ENCODE peak calls at places on chromosome 5, in four cellular contexts. N is psoas muscle, P is transverse colon, E is GM23248. D is an unnamed sample.

GRCh38 chr5:148125641-148126040 is 42.7 kb upstream of the SPINK14 start:
- DNase-seq in P (no peak), E (peak; percentile 39), N (no peak), D (no peak)

GRCh38 chr5:122924203-122924602 is 78.8 kb downstream of the SNX24 start:
- DNase-seq in N (no peak), E (peak; percentile 83), P (no peak), D (no peak)

GRCh38 chr5:154764967-154765366 is 9.8 kb downstream of the LARP1 start:
- DNase-seq in N (no peak), P (no peak), E (no peak), D (no peak)

GRCh38 chr5:174338204-174339010 is 292.9 kb downstream of the NSG2 start:
- DNase-seq in E (peak; percentile 25), P (no peak), N (no peak), D (no peak)

GRCh38 chr5:169287529-169287928 is 13.4 kb downstream of the SLIT3 start:
- DNase-seq in E (peak; percentile 25), N (no peak), P (no peak), D (no peak)

GRCh38 chr5:143023447-143024096 is 253.4 kb downstream of the ARHGAP26 start:
- DNase-seq in E (peak; percentile 63), P (peak; percentile 18), N (peak; percentile 67), D (no peak)

GRCh38 chr5:134103998-134104612 is 10.4 kb upstream of the TCF7 start:
- DNase-seq in P (no peak), N (no peak), E (no peak), D (no peak)

GRCh38 chr5:149605998-149606721 is 24.9 kb downstream of the ARHGEF37 start:
- DNase-seq in N (peak; percentile 32), E (peak; percentile 99), P (peak; percentile 76), D (no peak)

GRCh38 chr5:72604111-72604792 is 97.0 kb upstream of the ZNF366 start:
- DNase-seq in N (no peak), P (no peak), E (no peak), D (no peak)

GRCh38 chr5:766666-767431 is 17.7 kb downstream of the ZDHHC11B start:
- DNase-seq in N (no peak), P (no peak), E (no peak), D (no peak)

GRCh38 chr5:160097981-160098380 is 21.3 kb downstream of the PWWP2A start:
- DNase-seq in N (no peak), E (peak; percentile 7), P (no peak), D (no peak)

GRCh38 chr5:78417026-78417425 is 56.6 kb downstream of the SCAMP1 start:
- DNase-seq in N (no peak), P (no peak), E (peak; percentile 26), D (no peak)

GRCh38 chr5:26205146-26205545 is 833.2 kb downstream of the CDH9 start:
- DNase-seq in N (no peak), P (no peak), E (no peak), D (no peak)

GRCh38 chr5:110338336-110339083 is 388.0 kb downstream of the TMEM232 start:
- DNase-seq in N (no peak), P (no peak), E (no peak), D (no peak)

GRCh38 chr5:43000914-43001313 is 39.2 kb downstream of the ANXA2R start:
- DNase-seq in P (no peak), N (no peak), E (no peak), D (no peak)

GRCh38 chr5:35990941-35991592 is at the start of gene UGT3A1:
- DNase-seq in E (no peak), N (no peak), P (no peak), D (peak; percentile 72)

GRCh38 chr5:107668154-107668932 is 2.4 kb downstream of the EFNA5 start:
- DNase-seq in P (no peak), N (no peak), E (no peak), D (no peak)
- H3K4me3 ChIP-seq in P (peak overlapping the region; percentile 67), N (no peak overlapping the region), E (no peak overlapping the region), D (peak overlapping the region; percentile 95)

GRCh38 chr5:178515776-178516561 is 74.2 kb downstream of the COL23A1 start:
- DNase-seq in E (no peak), P (no peak), N (no peak), D (no peak)

GRCh38 chr5:178511173-178511572 is 79.0 kb downstream of the COL23A1 start:
- DNase-seq in N (no peak), E (no peak), P (no peak), D (no peak)

GRCh38 chr5:178516836-178517235 is 73.4 kb downstream of the COL23A1 start:
- DNase-seq in E (no peak), N (no peak), P (no peak), D (no peak)

GRCh38 chr5:178519155-178519554 is 71.0 kb downstream of the COL23A1 start:
- DNase-seq in E (no peak), P (no peak), N (no peak), D (no peak)

GRCh38 chr5:178515019-178515418 is 75.2 kb downstream of the COL23A1 start:
- DNase-seq in E (no peak), P (no peak), N (no peak), D (no peak)
- H3K9me3 ChIP-seq in E (no peaks in the 10 kb centered on the region), P (no peaks in the 10 kb centered on the region), N (peaks cover 14% of the 10 kb centered on the region), D (no peaks in the 10 kb centered on the region)

DNA sequence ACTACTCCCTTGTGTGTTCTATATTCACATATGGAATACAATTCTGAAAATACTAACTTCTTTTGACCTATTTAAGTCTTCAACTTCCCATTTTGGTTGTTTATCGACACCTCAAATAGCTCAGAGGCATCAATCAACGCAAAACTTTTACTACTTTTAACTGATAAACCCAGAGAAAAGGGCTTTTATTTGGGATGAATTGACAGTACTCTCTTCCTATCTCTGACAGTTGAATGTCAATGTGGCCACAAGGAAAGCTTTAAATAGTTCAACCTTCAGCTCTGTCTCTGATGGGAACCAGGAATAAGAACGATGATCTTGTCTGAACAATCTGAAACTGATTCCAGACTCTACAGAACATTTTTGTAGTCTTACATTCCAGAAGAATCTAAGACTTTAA is 53.9 kb upstream of the MAP3K1 start:
- DNase-seq in E (no peak), N (no peak), P (no peak), D (no peak)
- H3K36me3 ChIP-seq in E (no peaks in the 10 kb centered on the region), N (no peaks in the 10 kb centered on the region), P (no peaks in the 10 kb centered on the region), D (no peaks in the 10 kb centered on the region)

DNA sequence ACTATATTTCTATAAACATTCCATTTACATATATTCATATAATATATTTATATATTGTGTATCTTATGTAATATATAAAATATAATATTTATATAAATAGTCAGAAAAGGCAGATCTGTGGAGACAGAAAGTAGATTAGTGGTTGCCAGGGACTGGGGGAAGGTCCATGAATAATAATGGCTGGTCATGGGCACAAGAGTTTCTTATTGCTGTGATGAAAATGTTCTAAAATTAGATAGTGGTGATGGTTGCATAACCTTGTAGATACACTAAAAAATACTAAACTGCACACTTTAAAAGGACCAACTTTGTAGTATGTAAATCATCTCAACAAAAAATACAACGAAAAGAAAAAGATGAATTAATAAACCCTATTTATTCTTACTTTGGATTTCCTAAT is 47.3 kb downstream of the NUP155 start:
- DNase-seq in N (no peak), E (no peak), P (no peak), D (no peak)
- H3K4me3 ChIP-seq in N (no peak overlapping the region), E (no peak overlapping the region), P (no peak overlapping the region), D (no peak overlapping the region)

DNA sequence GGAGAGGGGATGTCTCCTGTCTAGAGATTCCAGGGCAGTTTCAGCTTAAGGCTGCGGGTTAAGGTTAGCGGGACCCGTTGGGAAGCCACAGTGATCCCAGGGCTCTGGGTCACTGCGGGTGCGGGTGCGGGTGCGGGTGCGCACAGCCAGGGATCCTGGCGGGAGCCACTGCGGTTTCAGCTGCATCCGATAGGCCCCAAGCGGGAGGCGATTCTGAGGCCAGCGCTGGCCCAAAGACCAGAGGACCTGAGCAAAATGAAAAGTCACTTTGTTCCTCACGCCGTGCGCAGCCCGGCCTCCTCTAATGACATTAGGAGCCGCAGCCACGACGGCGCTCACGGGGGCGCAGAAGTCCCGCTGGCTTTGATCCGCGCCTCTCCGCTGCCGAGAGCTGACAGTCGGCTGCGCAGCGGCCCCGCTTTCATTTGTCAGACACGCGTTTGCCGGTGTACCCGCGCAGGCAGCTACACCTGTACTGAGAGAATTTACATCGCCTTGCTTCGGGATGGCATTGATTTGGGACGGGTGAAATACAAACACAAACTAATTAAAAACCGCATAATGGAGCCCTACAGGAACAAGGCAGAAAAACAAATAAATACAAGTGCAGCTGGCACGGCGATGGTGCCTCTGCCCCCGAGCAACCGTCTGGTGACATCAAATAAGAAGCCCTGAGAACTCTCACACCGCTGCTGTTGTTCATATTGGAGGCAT is 5.2 kb upstream of the IRX1 start:
- DNase-seq in P (no peak), N (no peak), E (no peak), D (no peak)
- H3K9me3 ChIP-seq in P (no peaks in the 10 kb centered on the region), N (no peaks in the 10 kb centered on the region), E (no peaks in the 10 kb centered on the region), D (no peaks in the 10 kb centered on the region)

DNA sequence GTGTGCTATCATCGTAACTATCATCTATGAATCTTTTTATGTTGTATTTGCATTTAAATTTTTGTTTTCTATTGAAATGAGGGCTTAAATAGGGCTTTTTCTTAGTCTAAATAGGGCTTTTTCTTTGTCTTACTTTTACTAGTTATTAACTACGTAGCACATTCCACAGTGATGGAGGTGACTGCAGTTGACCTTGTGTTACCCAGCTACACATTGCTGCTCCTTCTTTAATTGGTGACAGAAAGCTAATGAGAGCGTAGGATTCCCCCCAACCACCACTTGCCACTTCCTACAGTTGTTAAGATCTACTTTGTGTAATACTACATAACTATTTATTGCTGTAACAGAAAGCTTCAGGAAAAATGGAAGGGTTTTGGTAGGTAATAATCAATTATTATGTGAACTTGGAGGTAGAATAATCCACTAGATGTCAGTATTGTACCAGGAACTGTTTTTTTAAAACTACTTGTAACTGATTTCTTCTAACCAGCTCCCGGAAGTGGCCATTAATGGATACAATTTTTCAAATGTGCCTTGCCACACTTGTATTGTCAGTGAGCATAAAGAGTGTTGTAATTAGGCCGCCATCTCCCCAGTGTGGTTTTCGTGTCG is 18.0 kb downstream of the MTRR start:
- DNase-seq in N (no peak), E (peak; percentile 65), P (no peak), D (no peak)
- H3K36me3 ChIP-seq in N (peaks cover 14% of the 10 kb centered on the region), E (peaks cover 38% of the 10 kb centered on the region), P (no peaks in the 10 kb centered on the region), D (peaks cover 6% of the 10 kb centered on the region)

DNA sequence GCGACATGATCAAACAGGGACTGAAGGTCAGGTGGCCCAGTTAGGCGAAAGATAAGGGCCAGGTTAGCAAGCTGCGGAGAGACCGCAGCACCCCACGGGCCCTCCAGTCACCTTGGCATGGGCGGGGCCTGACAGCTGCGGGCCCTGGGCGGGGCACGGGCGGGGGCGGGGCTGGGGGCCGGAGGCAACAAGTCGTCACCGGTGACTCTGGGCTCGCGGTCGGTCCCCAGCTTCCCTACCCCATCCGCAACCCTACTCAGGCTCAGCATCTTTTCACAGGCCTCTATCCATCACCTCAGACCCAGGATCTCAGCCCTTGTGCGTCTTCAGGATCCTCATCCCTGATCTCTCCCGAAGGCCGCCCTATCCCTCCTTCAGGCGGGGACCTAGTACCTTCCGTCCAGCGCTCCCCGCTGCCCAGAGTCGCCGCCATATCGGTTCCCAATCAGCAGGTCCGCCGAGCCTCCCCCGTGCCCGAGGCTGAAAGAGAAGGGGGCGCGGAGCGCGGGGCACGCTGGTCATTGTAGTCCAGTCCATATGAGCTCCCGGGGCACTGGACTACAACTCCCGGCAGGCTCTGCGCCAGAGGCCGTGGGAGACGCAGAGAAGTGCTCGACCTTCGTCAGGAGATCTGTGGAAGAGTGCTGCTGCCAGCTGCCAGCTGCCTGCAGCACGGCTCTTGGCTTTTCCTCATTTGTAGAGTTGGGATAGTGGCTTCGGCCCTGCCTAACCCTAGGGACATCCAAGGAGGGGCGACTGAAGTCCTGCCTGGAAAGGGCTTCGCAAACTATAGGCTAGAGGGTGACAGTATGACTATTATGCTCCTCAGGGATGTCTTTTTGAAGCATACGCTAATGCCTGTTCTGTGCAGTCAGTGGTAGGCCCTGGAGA is at the start of gene DNAJC18:
- DNase-seq in P (peak; percentile 95), E (peak; percentile 95), N (peak; percentile 96), D (peak; percentile 93)
- H3K4me3 ChIP-seq in P (peak within 1 kb of the TSS; percentile 71), E (peak within 1 kb of the TSS; percentile 91), N (peak within 1 kb of the TSS; percentile 94), D (peak within 1 kb of the TSS; percentile 76)